ENCODE peak calls at places on chromosomes 13 and 19, in seven cellular contexts. J is H9, M is IMR-90, Y is H1, R is neuronal stem cell, U is trophoblast cell, X is mesendoderm. D is an unnamed sample.
A peak's percentile ranks its signal among the peaks of the same experiment; 100 is the strongest.

GRCh38 chr13:22235285-22235949 is 564.5 kb downstream of the FGF9 start:
- DNase-seq in J (peak; percentile 57), M (peak; percentile 4), Y (no peak), R (no peak), U (no peak), X (peak; percentile 87), D (no peak)

GRCh38 chr13:94351292-94352000 is 128.0 kb downstream of the DCT start:
- DNase-seq in J (no peak), M (peak; percentile 92), Y (no peak), R (no peak), U (no peak), X (no peak), D (peak; percentile 86)

GRCh38 chr19:3603121-3603841 is 3.4 kb downstream of the TBXA2R start:
- DNase-seq in J (no peak), M (no peak), Y (no peak), R (no peak), U (peak; percentile 51), X (no peak), D (peak; percentile 42)

GRCh38 chr13:99075268-99076191 is 97.7 kb upstream of the DOCK9 start:
- DNase-seq in J (no peak), M (no peak), Y (no peak), R (no peak), U (no peak), X (peak; percentile 54), D (no peak)

GRCh38 chr13:95603887-95604533 is 40.5 kb downstream of the DZIP1 start:
- DNase-seq in J (no peak), M (no peak), Y (no peak), R (no peak), U (no peak), X (no peak), D (no peak)

GRCh38 chr19:29098863-29099481 is 114.0 kb downstream of the UQCRFS1 start:
- DNase-seq in J (no peak), M (peak; percentile 77), Y (no peak), R (no peak), U (peak; percentile 80), X (no peak), D (no peak)

GRCh38 chr13:73275163-73275562 is 216.4 kb downstream of the KLF5 start:
- DNase-seq in J (no peak), M (no peak), Y (no peak), R (no peak), U (no peak), X (no peak), D (no peak)

GRCh38 chr13:113562085-113562749 is 22.3 kb upstream of the TFDP1 start:
- DNase-seq in J (peak; percentile 87), M (peak; percentile 76), Y (peak; percentile 46), R (peak; percentile 65), U (peak; percentile 33), X (peak; percentile 86), D (peak; percentile 76)

GRCh38 chr19:38665950-38666661 is 18.7 kb downstream of the ACTN4 start:
- DNase-seq in J (peak; percentile 91), M (peak; percentile 51), Y (peak; percentile 92), R (peak; percentile 90), U (no peak), X (peak; percentile 99), D (peak; percentile 71)

GRCh38 chr19:16514383-16515019 is 18.3 kb downstream of the C19orf44 start:
- DNase-seq in J (peak; percentile 58), M (no peak), Y (no peak), R (no peak), U (no peak), X (peak; percentile 20), D (no peak)

GRCh38 chr19:10295305-10295846 is 5.6 kb downstream of the ICAM5 start:
- DNase-seq in J (peak; percentile 60), M (no peak), Y (no peak), R (no peak), U (no peak), X (peak; percentile 40), D (no peak)

GRCh38 chr13:111006508-111007031 is 91.7 kb upstream of the ANKRD10 start:
- DNase-seq in J (no peak), M (peak; percentile 84), Y (no peak), R (peak; percentile 1), U (no peak), X (peak; percentile 61), D (peak; percentile 80)

GRCh38 chr19:50743537-50743936 is 20.4 kb downstream of the CLEC11A start:
- DNase-seq in J (no peak), M (no peak), Y (no peak), R (no peak), U (no peak), X (no peak), D (no peak)

GRCh38 chr13:71712988-71713653 is 153.9 kb downstream of the DACH1 start:
- DNase-seq in J (no peak), M (no peak), Y (peak; percentile 5), R (peak; percentile 20), U (peak; percentile 7), X (peak; percentile 75), D (peak; percentile 55)

GRCh38 chr19:14383898-14384669 is 2.8 kb downstream of the ADGRE5 start:
- DNase-seq in J (no peak), M (peak; percentile 55), Y (no peak), R (no peak), U (no peak), X (peak; percentile 44), D (peak; percentile 83)

GRCh38 chr13:106649495-106649894 is 81.6 kb upstream of the ARGLU1 start:
- DNase-seq in J (no peak), M (peak; percentile 22), Y (no peak), R (no peak), U (no peak), X (no peak), D (no peak)

GRCh38 chr13:107203146-107203847 is 635.4 kb upstream of the ARGLU1 start:
- DNase-seq in J (peak; percentile 70), M (no peak), Y (peak; percentile 19), R (peak; percentile 27), U (peak; percentile 12), X (peak; percentile 84), D (peak; percentile 37)

GRCh38 chr19:1998712-1999708 is 16.5 kb downstream of the BTBD2 start:
- DNase-seq in J (no peak), M (no peak), Y (no peak), R (no peak), U (no peak), X (no peak), D (no peak)

GRCh38 chr19:45468803-45469131 is 971 bp downstream of the FOSB start:
- DNase-seq in J (no peak), M (no peak), Y (no peak), R (no peak), U (no peak), X (no peak), D (no peak)
- H4K8ac ChIP-seq in J (no peak overlapping the region), M (no peak overlapping the region), Y (peak overlapping the region; percentile 93), R (no peak overlapping the region), U (peak overlapping the region; percentile 77), X (no peak overlapping the region), D (peak overlapping the region; percentile 13)

GRCh38 chr19:5916201-5916708 is 2.2 kb downstream of the CAPS start:
- DNase-seq in J (no peak), M (no peak), Y (no peak), R (no peak), U (no peak), X (no peak), D (no peak)

GRCh38 chr19:5915782-5916165 is 1.7 kb downstream of the CAPS start:
- DNase-seq in J (no peak), M (no peak), Y (no peak), R (no peak), U (no peak), X (no peak), D (no peak)

GRCh38 chr19:5917431-5918107 is 3.5 kb downstream of the CAPS start:
- DNase-seq in J (no peak), M (no peak), Y (no peak), R (no peak), U (no peak), X (no peak), D (no peak)

GRCh38 chr19:5921777-5922176 is 7.7 kb downstream of the CAPS start:
- DNase-seq in J (no peak), M (no peak), Y (no peak), R (no peak), U (no peak), X (no peak), D (no peak)

DNA sequence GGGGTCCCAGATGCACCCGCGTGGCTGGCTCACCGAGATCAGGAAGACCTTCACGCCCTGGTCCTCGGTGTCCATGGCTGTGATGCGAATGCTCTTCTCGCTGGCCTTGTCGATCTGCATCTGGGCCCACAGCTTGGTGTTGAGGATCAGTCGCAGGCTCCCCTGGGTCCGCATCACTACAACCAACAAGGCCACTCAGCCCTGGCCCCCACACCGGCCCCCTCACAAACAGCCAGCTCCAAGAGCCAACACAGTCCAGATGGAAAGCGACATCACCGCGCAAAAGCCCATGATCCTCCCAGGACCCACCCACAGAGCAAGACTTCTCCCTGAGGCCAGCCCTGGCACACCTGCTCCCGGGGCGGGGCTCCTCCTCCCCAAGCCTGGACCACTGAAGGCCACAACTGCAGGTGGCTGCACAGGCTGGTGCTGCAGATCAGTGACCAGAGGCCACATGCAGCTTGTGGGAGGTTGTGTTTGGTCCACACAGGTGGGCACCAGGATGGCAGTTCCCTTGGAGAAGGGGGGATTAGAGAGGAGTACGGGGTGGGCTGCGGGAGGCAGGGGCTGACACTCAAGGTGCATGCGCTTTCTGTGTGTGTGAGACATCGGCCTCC is 4.5 kb downstream of the CAPS start:
- DNase-seq in J (no peak), M (no peak), Y (no peak), R (no peak), U (no peak), X (no peak), D (no peak)
- H3K4ac ChIP-seq in J (no peak overlapping the region), M (no peak overlapping the region), Y (no peak overlapping the region), R (no peak overlapping the region), U (no peak overlapping the region), X (no peak overlapping the region), D (no peak overlapping the region)

GRCh38 chr19:43372462-43372861 is 19.0 kb downstream of the CD177 start:
- DNase-seq in J (no peak), M (peak; percentile 24), Y (no peak), R (no peak), U (no peak), X (no peak), D (no peak)

GRCh38 chr19:43362745-43363144 is 9.3 kb downstream of the CD177 start:
- DNase-seq in J (no peak), M (no peak), Y (no peak), R (no peak), U (no peak), X (no peak), D (no peak)

GRCh38 chr19:43371909-43372308 is 18.4 kb downstream of the CD177 start:
- DNase-seq in J (no peak), M (no peak), Y (no peak), R (no peak), U (no peak), X (no peak), D (no peak)

GRCh38 chr19:43362179-43362578 is 8.7 kb downstream of the CD177 start:
- DNase-seq in J (no peak), M (peak; percentile 64), Y (no peak), R (no peak), U (no peak), X (no peak), D (no peak)

DNA sequence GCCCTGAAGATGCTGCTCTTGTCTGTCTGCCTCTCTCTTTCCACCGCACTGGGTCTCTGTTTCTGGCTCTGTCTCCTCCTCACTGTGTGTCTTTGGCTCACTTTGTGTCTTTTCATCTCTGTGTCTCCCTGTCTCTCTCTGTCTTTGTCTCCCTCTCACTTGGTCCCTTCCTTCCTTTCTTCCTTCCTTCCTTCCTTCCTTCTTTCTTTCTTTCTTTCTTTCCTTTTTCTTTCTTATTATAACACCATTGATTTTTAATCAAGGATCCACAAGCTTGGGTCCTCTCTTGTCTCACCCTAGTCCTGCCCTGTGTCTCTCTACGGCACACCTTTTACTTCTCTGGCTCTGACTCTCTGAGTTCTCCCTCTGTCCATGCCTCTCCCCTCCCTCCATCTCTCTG is 14.3 kb downstream of the CD177 start:
- DNase-seq in J (no peak), M (no peak), Y (no peak), R (no peak), U (no peak), X (no peak), D (no peak)
- H4K8ac ChIP-seq in J (no peak overlapping the region), M (no peak overlapping the region), Y (no peak overlapping the region), R (peak overlapping the region; percentile 3), U (no peak overlapping the region), X (no peak overlapping the region), D (no peak overlapping the region)

GRCh38 chr13:40204246-40204645 is 462.2 kb downstream of the FOXO1 start:
- DNase-seq in J (no peak), M (no peak), Y (no peak), R (no peak), U (no peak), X (no peak), D (no peak)
- H3K4ac ChIP-seq in J (no peak overlapping the region), M (no peak overlapping the region), Y (no peak overlapping the region), R (no peak overlapping the region), U (no peak overlapping the region), X (no peak overlapping the region), D (no peak overlapping the region)